ENCODE peak calls at places on chromosomes 4 and X, in five cellular contexts. One of them, this sample, is unnamed.

GRCh38 chr4:168451744-168452394 is 28.4 kb downstream of the DDX60L start:
- ATAC-seq in GM12878: peak; percentile 54
- ATAC-seq in K562: peak; percentile 72
- ATAC-seq in upper lobe of left lung: no peak
- ATAC-seq in HepG2: no peak
- ATAC-seq in this sample: no peak

GRCh38 chr4:160175064-160175643 is 1072.3 kb downstream of the RAPGEF2 start:
- ATAC-seq in upper lobe of left lung: peak; percentile 55
- ATAC-seq in K562: no peak
- ATAC-seq in GM12878: no peak
- ATAC-seq in HepG2: peak; percentile 51
- ATAC-seq in this sample: no peak

GRCh38 chrX:2784026-2784425 is 32.2 kb downstream of the XG start:
- ATAC-seq in HepG2: no peak
- ATAC-seq in upper lobe of left lung: no peak
- ATAC-seq in GM12878: no peak
- ATAC-seq in K562: no peak
- ATAC-seq in this sample: no peak

GRCh38 chrX:130260316-130260715 is 8.4 kb downstream of the ZNF280C start:
- ATAC-seq in GM12878: no peak
- ATAC-seq in K562: peak; percentile 78
- ATAC-seq in HepG2: no peak
- ATAC-seq in upper lobe of left lung: no peak
- ATAC-seq in this sample: no peak

GRCh38 chrX:9682456-9682855 is 83.2 kb downstream of the GPR143 start:
- ATAC-seq in HepG2: no peak
- ATAC-seq in GM12878: no peak
- ATAC-seq in K562: no peak
- ATAC-seq in upper lobe of left lung: no peak
- ATAC-seq in this sample: peak; percentile 53

GRCh38 chrX:70134116-70134477 is 850 bp downstream of the IGBP1 start:
- ATAC-seq in K562: peak; percentile 56
- ATAC-seq in upper lobe of left lung: peak; percentile 3
- ATAC-seq in HepG2: peak; percentile 47
- ATAC-seq in GM12878: peak; percentile 42
- ATAC-seq in this sample: no peak

GRCh38 chr4:111837761-111838160 is 307.5 kb upstream of the FAM241A start:
- ATAC-seq in HepG2: no peak
- ATAC-seq in K562: no peak
- ATAC-seq in upper lobe of left lung: no peak
- ATAC-seq in GM12878: no peak
- ATAC-seq in this sample: no peak

GRCh38 chr4:128502818-128503527 is 215.4 kb upstream of the PGRMC2 start:
- ATAC-seq in upper lobe of left lung: no peak
- ATAC-seq in HepG2: no peak
- ATAC-seq in K562: no peak
- ATAC-seq in GM12878: no peak
- ATAC-seq in this sample: no peak

GRCh38 chrX:119425050-119425449 is 25.9 kb downstream of the SLC25A43 start:
- ATAC-seq in K562: peak; percentile 75
- ATAC-seq in HepG2: no peak
- ATAC-seq in upper lobe of left lung: no peak
- ATAC-seq in GM12878: no peak
- ATAC-seq in this sample: no peak

GRCh38 chr4:8343967-8344331 is 74.4 kb downstream of the HTRA3 start:
- ATAC-seq in GM12878: no peak
- ATAC-seq in upper lobe of left lung: no peak
- ATAC-seq in K562: no peak
- ATAC-seq in HepG2: no peak
- ATAC-seq in this sample: no peak

GRCh38 chr4:179130122-179130714 is 1688.0 kb upstream of the AGA start:
- ATAC-seq in upper lobe of left lung: no peak
- ATAC-seq in GM12878: peak; percentile 69
- ATAC-seq in HepG2: no peak
- ATAC-seq in K562: no peak
- ATAC-seq in this sample: no peak

GRCh38 chr4:67160409-67160808 is 384.9 kb downstream of the CENPC start:
- ATAC-seq in GM12878: no peak
- ATAC-seq in upper lobe of left lung: peak; percentile 51
- ATAC-seq in HepG2: no peak
- ATAC-seq in K562: no peak
- ATAC-seq in this sample: no peak

GRCh38 chr4:78691971-78692814 is 84.0 kb upstream of the BMP2K start:
- ATAC-seq in K562: peak; percentile 94
- ATAC-seq in HepG2: no peak
- ATAC-seq in upper lobe of left lung: peak; percentile 64
- ATAC-seq in GM12878: peak; percentile 77
- ATAC-seq in this sample: peak; percentile 34

GRCh38 chr4:106318511-106318910 is 2.2 kb downstream of the AIMP1 start:
- ATAC-seq in GM12878: no peak
- ATAC-seq in upper lobe of left lung: no peak
- ATAC-seq in HepG2: no peak
- ATAC-seq in K562: no peak
- ATAC-seq in this sample: no peak

GRCh38 chrX:155262970-155263754 is 1.1 kb downstream of the RAB39B start:
- ATAC-seq in upper lobe of left lung: no peak
- ATAC-seq in HepG2: no peak
- ATAC-seq in K562: no peak
- ATAC-seq in GM12878: peak; percentile 63
- ATAC-seq in this sample: no peak

GRCh38 chr4:26015133-26015651 is 101.2 kb downstream of the SMIM20 start:
- ATAC-seq in HepG2: no peak
- ATAC-seq in upper lobe of left lung: peak; percentile 9
- ATAC-seq in GM12878: no peak
- ATAC-seq in K562: no peak
- ATAC-seq in this sample: peak; percentile 78

GRCh38 chrX:139844163-139844562 is 88.7 kb downstream of the ATP11C start:
- ATAC-seq in HepG2: no peak
- ATAC-seq in upper lobe of left lung: no peak
- ATAC-seq in GM12878: peak; percentile 87
- ATAC-seq in K562: no peak
- ATAC-seq in this sample: no peak

GRCh38 chr4:16770887-16771286 is 127.6 kb downstream of the LDB2 start:
- ATAC-seq in HepG2: no peak
- ATAC-seq in GM12878: no peak
- ATAC-seq in upper lobe of left lung: no peak
- ATAC-seq in K562: no peak
- ATAC-seq in this sample: no peak

GRCh38 chr4:42786350-42787070 is 106.0 kb upstream of the GRXCR1 start:
- ATAC-seq in GM12878: no peak
- ATAC-seq in HepG2: peak; percentile 43
- ATAC-seq in upper lobe of left lung: peak; percentile 93
- ATAC-seq in K562: no peak
- ATAC-seq in this sample: no peak

GRCh38 chr4:104749062-104749461 is 254.4 kb upstream of the CXXC4 start:
- ATAC-seq in upper lobe of left lung: no peak
- ATAC-seq in GM12878: peak; percentile 38
- ATAC-seq in K562: no peak
- ATAC-seq in HepG2: no peak
- ATAC-seq in this sample: no peak

GRCh38 chr4:185941476-185941875 is 127.5 kb upstream of the TLR3 start:
- ATAC-seq in HepG2: no peak
- ATAC-seq in GM12878: no peak
- ATAC-seq in K562: no peak
- ATAC-seq in upper lobe of left lung: no peak
- ATAC-seq in this sample: peak; percentile 71

GRCh38 chr4:127586922-127587571 is 45.7 kb upstream of the INTU start:
- ATAC-seq in K562: peak; percentile 99
- ATAC-seq in GM12878: peak; percentile 96
- ATAC-seq in upper lobe of left lung: peak; percentile 59
- ATAC-seq in HepG2: peak; percentile 99
- ATAC-seq in this sample: no peak

GRCh38 chr4:122762520-122762919 is 30.0 kb downstream of the BBS12 start:
- ATAC-seq in GM12878: peak; percentile 70
- ATAC-seq in HepG2: no peak
- ATAC-seq in K562: no peak
- ATAC-seq in upper lobe of left lung: no peak
- ATAC-seq in this sample: no peak

GRCh38 chrX:117376460-117376859 is 740.1 kb downstream of the KLHL13 start:
- ATAC-seq in GM12878: no peak
- ATAC-seq in HepG2: no peak
- ATAC-seq in K562: no peak
- ATAC-seq in upper lobe of left lung: no peak
- ATAC-seq in this sample: no peak

GRCh38 chrX:13386636-13387035 is 66.8 kb upstream of the ATXN3L start:
- ATAC-seq in upper lobe of left lung: no peak
- ATAC-seq in GM12878: no peak
- ATAC-seq in K562: no peak
- ATAC-seq in HepG2: no peak
- ATAC-seq in this sample: no peak

GRCh38 chrX:115499112-115499805 is 61.7 kb upstream of the PLS3 start:
- ATAC-seq in K562: no peak
- ATAC-seq in HepG2: no peak
- ATAC-seq in GM12878: peak; percentile 29
- ATAC-seq in upper lobe of left lung: no peak
- ATAC-seq in this sample: no peak

GRCh38 chr4:20676773-20677172 is 23.5 kb upstream of the PACRGL start:
- ATAC-seq in GM12878: no peak
- ATAC-seq in HepG2: no peak
- ATAC-seq in upper lobe of left lung: no peak
- ATAC-seq in K562: no peak
- ATAC-seq in this sample: no peak

GRCh38 chr4:112889619-112890294 is 159.7 kb upstream of the ANK2 start:
- ATAC-seq in GM12878: peak; percentile 67
- ATAC-seq in K562: no peak
- ATAC-seq in upper lobe of left lung: no peak
- ATAC-seq in HepG2: no peak
- ATAC-seq in this sample: peak; percentile 78

GRCh38 chr4:17232575-17233253 is 279.2 kb downstream of the QDPR start:
- ATAC-seq in GM12878: no peak
- ATAC-seq in K562: no peak
- ATAC-seq in upper lobe of left lung: peak; percentile 57
- ATAC-seq in HepG2: no peak
- ATAC-seq in this sample: no peak

GRCh38 chr4:183840311-183840710 is 64.8 kb upstream of the STOX2 start:
- ATAC-seq in K562: peak; percentile 93
- ATAC-seq in upper lobe of left lung: no peak
- ATAC-seq in GM12878: peak; percentile 92
- ATAC-seq in HepG2: peak; percentile 85
- ATAC-seq in this sample: no peak
- TF ChIP-seq EP300 in K562: no peak
- TF ChIP-seq EP300 in upper lobe of left lung: no peak
- TF ChIP-seq EP300 in GM12878: no peak
- TF ChIP-seq EP300 in HepG2: no peak
- TF ChIP-seq EP300 in this sample: no peak

GRCh38 chrX:72141372-72142004 is 9.8 kb upstream of the RTL5 start:
- ATAC-seq in GM12878: peak; percentile 81
- ATAC-seq in K562: no peak
- ATAC-seq in upper lobe of left lung: no peak
- ATAC-seq in HepG2: no peak
- ATAC-seq in this sample: no peak

GRCh38 chrX:72142931-72143709 is 11.4 kb upstream of the RTL5 start:
- ATAC-seq in GM12878: no peak
- ATAC-seq in HepG2: no peak
- ATAC-seq in upper lobe of left lung: no peak
- ATAC-seq in K562: no peak
- ATAC-seq in this sample: no peak

GRCh38 chrX:72142094-72142843 is 10.6 kb upstream of the RTL5 start:
- ATAC-seq in upper lobe of left lung: no peak
- ATAC-seq in GM12878: no peak
- ATAC-seq in K562: no peak
- ATAC-seq in HepG2: no peak
- ATAC-seq in this sample: no peak

GRCh38 chrX:72146527-72146926 is 14.8 kb upstream of the RTL5 start:
- ATAC-seq in GM12878: no peak
- ATAC-seq in upper lobe of left lung: no peak
- ATAC-seq in HepG2: no peak
- ATAC-seq in K562: no peak
- ATAC-seq in this sample: no peak

GRCh38 chrX:72145181-72145580 is 13.5 kb upstream of the RTL5 start:
- ATAC-seq in K562: no peak
- ATAC-seq in HepG2: no peak
- ATAC-seq in upper lobe of left lung: no peak
- ATAC-seq in GM12878: no peak
- ATAC-seq in this sample: no peak
- TF ChIP-seq POLR2AphosphoS5 in K562: no peak
- TF ChIP-seq POLR2AphosphoS5 in HepG2: no peak
- TF ChIP-seq POLR2AphosphoS5 in upper lobe of left lung: no peak
- TF ChIP-seq POLR2AphosphoS5 in GM12878: no peak
- TF ChIP-seq POLR2AphosphoS5 in this sample: no peak

GRCh38 chr4:145480257-145480656 is 1.4 kb upstream of the SMAD1 start:
- ATAC-seq in K562: no peak
- ATAC-seq in HepG2: no peak
- ATAC-seq in upper lobe of left lung: no peak
- ATAC-seq in GM12878: no peak
- ATAC-seq in this sample: no peak

GRCh38 chr4:145484240-145484846 is 2.7 kb downstream of the SMAD1 start:
- ATAC-seq in HepG2: no peak
- ATAC-seq in GM12878: no peak
- ATAC-seq in upper lobe of left lung: no peak
- ATAC-seq in K562: no peak
- ATAC-seq in this sample: no peak

GRCh38 chr4:145481164-145481941 is at the start of gene SMAD1:
- ATAC-seq in GM12878: peak; percentile 78
- ATAC-seq in K562: peak; percentile 81
- ATAC-seq in HepG2: peak; percentile 93
- ATAC-seq in upper lobe of left lung: peak; percentile 92
- ATAC-seq in this sample: peak; percentile 92

GRCh38 chr4:145481942-145482208 is 222 bp downstream of the SMAD1 start:
- ATAC-seq in K562: peak; percentile 29
- ATAC-seq in GM12878: peak; percentile 54
- ATAC-seq in HepG2: peak; percentile 35
- ATAC-seq in upper lobe of left lung: no peak
- ATAC-seq in this sample: no peak

DNA sequence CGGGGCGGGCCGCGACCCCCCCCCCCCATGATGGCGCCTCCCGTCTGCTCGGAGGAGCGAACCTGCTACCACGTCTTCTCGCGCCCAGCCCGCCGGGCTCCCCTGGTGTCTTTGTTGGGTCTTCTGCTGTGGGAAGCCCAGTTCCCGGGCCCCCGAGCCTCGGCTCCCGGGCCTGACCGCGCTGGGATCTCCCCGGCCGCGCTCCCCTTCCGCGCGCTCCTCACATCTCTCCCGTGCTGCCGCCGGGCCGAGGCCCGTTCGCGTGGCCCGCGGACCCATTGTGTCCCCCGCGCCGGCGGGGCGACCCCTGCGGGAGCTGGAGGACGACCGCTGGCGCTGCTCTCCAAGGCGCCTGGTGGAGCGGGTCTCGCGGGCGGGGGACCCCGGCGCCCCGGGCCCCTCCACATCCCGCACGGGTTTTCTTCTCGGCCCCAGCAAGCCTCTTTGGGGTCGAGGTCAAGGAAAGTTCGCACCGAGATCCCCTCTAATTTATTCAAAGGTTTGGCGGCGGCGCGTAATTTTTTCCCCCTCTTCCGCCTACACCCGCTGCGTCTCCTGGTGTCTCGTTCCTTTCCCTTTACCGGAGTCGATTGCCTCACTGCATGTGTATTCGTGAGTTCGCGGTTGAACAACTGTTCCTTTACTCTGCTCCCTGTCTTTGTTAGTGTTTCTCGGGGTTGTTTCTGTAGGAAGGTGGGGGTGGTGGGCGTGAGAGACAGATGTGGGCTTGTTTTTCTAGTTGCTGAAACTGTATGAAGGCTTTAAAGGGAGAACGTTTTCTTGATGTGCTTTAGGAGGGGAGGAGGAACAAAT is 762 bp downstream of the SMAD1 start:
- ATAC-seq in upper lobe of left lung: peak; percentile 52
- ATAC-seq in K562: peak; percentile 32
- ATAC-seq in HepG2: peak; percentile 72
- ATAC-seq in GM12878: peak; percentile 58
- ATAC-seq in this sample: peak; percentile 62
- TF ChIP-seq POLR2A in upper lobe of left lung: peak; percentile 29
- TF ChIP-seq POLR2A in K562: no peak
- TF ChIP-seq POLR2A in HepG2: peak; percentile 33
- TF ChIP-seq POLR2A in GM12878: peak; percentile 28
- TF ChIP-seq POLR2A in this sample: peak; percentile 20

GRCh38 chr4:148245015-148245414 is 197.2 kb downstream of the NR3C2 start:
- ATAC-seq in K562: no peak
- ATAC-seq in HepG2: no peak
- ATAC-seq in GM12878: no peak
- ATAC-seq in upper lobe of left lung: no peak
- ATAC-seq in this sample: no peak
- TF ChIP-seq EP300 in K562: no peak
- TF ChIP-seq EP300 in HepG2: no peak
- TF ChIP-seq EP300 in GM12878: no peak
- TF ChIP-seq EP300 in upper lobe of left lung: no peak
- TF ChIP-seq EP300 in this sample: no peak